ENCODE peak calls at places on chromosome 21, in ten cellular contexts. K is tibial nerve, G is transverse colon, W is thyroid gland, F is heart left ventricle, E is gastrocnemius medialis, U is uterus, T is A549, L is HCT116, O is IMR-90. B is an unnamed sample.

GRCh38 chr21:33817663-33818433 is 97.8 kb downstream of the ATP5PO start:
- DNase-seq in U (no peak), E (no peak), W (no peak), K (no peak), F (no peak), O (no peak), T (no peak), L (no peak), G (no peak), B (peak)

GRCh38 chr21:27647401-27647800 is 680.5 kb upstream of the ADAMTS5 start:
- DNase-seq in T (no peak), G (no peak), W (no peak), O (no peak), F (no peak), U (no peak), L (no peak), E (no peak), K (no peak), B (no peak)

GRCh38 chr21:19461481-19462205 is 1058.1 kb upstream of the TMPRSS15 start:
- DNase-seq in G (no peak), K (no peak), F (no peak), T (no peak), L (no peak), O (no peak), U (no peak), W (no peak), E (no peak), B (no peak)

GRCh38 chr21:36661511-36662309 is 37.2 kb upstream of the SIM2 start:
- DNase-seq in G (peak), K (no peak), O (peak), E (no peak), W (peak), F (no peak), T (peak), U (no peak), L (peak), B (no peak)

GRCh38 chr21:25515484-25516405 is 91.5 kb downstream of the MRPL39 start:
- DNase-seq in F (no peak), G (no peak), L (no peak), U (no peak), O (peak), K (no peak), W (no peak), E (no peak), T (no peak), B (no peak)

GRCh38 chr21:28334407-28334806 is 658.3 kb downstream of the LTN1 start:
- DNase-seq in O (no peak), K (no peak), U (no peak), L (no peak), E (no peak), F (no peak), T (no peak), W (peak), G (no peak), B (no peak)

GRCh38 chr21:25963186-25963585 is 207.4 kb downstream of the APP start:
- DNase-seq in G (peak), L (peak), K (no peak), F (no peak), W (no peak), U (no peak), E (no peak), T (peak), O (peak), B (no peak)

GRCh38 chr21:29725025-29725736 is 214.6 kb downstream of the GRIK1 start:
- DNase-seq in U (no peak), K (no peak), F (no peak), G (no peak), T (no peak), O (no peak), W (no peak), E (no peak), L (no peak), B (no peak)

GRCh38 chr21:15667010-15667409 is 62.8 kb upstream of the USP25 start:
- DNase-seq in U (no peak), O (peak), K (no peak), T (peak), W (no peak), E (no peak), G (no peak), F (no peak), L (no peak), B (no peak)

GRCh38 chr21:22657786-22658185 is 1659.6 kb downstream of the NCAM2 start:
- DNase-seq in F (no peak), U (no peak), K (no peak), E (no peak), L (no peak), T (no peak), O (no peak), W (no peak), G (no peak), B (no peak)

GRCh38 chr21:26795866-26796329 is 49.3 kb downstream of the ADAMTS1 start:
- DNase-seq in E (peak), O (peak), F (peak), L (no peak), W (peak), U (peak), K (peak), G (peak), T (peak), B (no peak)

GRCh38 chr21:15531986-15532385 is 197.8 kb upstream of the USP25 start:
- DNase-seq in L (no peak), U (no peak), W (no peak), G (no peak), O (no peak), E (no peak), K (no peak), T (no peak), F (no peak), B (no peak)

GRCh38 chr21:33578214-33578613 is 10.3 kb downstream of the DONSON start:
- DNase-seq in O (peak), E (no peak), G (no peak), T (no peak), F (no peak), K (no peak), W (no peak), U (no peak), L (no peak), B (no peak)

GRCh38 chr21:25891596-25891995 is 156.8 kb downstream of the GABPA start:
- DNase-seq in L (no peak), O (no peak), F (no peak), K (no peak), E (no peak), T (no peak), W (no peak), U (no peak), G (no peak), B (no peak)

GRCh38 chr21:28705616-28706015 is 287.1 kb downstream of the LTN1 start:
- DNase-seq in G (no peak), O (peak), T (no peak), L (no peak), K (no peak), E (no peak), U (no peak), W (no peak), F (no peak), B (no peak)

GRCh38 chr21:14737922-14738321 is 191.8 kb upstream of the SAMSN1 start:
- DNase-seq in T (peak), K (no peak), W (peak), U (no peak), E (no peak), G (peak), O (peak), L (peak), F (peak), B (no peak)

GRCh38 chr21:14757533-14758327 is 211.6 kb upstream of the SAMSN1 start:
- DNase-seq in K (no peak), W (no peak), U (no peak), F (no peak), L (no peak), O (no peak), E (no peak), G (no peak), T (no peak), B (no peak)

GRCh38 chr21:26846036-26846931 is 1.1 kb upstream of the ADAMTS1 start:
- DNase-seq in G (peak), W (peak), K (peak), E (peak), F (peak), U (peak), L (no peak), T (peak), O (peak), B (no peak)

GRCh38 chr21:20519076-20519475 is 479.1 kb upstream of the NCAM2 start:
- DNase-seq in G (no peak), E (no peak), F (no peak), K (no peak), T (no peak), O (no peak), L (no peak), U (no peak), W (no peak), B (no peak)

GRCh38 chr21:46634966-46635323 is 529 bp upstream of the PRMT2 start:
- DNase-seq in L (peak), G (no peak), F (peak), W (peak), T (peak), K (peak), O (peak), U (no peak), E (peak), B (peak)

GRCh38 chr21:28885853-28886177 is 106.9 kb downstream of the LTN1 start:
- DNase-seq in G (no peak), E (peak), T (no peak), W (no peak), F (no peak), K (no peak), L (no peak), U (no peak), O (no peak), B (no peak)

GRCh38 chr21:18499761-18500376 is 96.3 kb upstream of the TMPRSS15 start:
- DNase-seq in T (peak), U (no peak), F (no peak), O (peak), L (peak), E (no peak), G (peak), W (peak), K (peak), B (no peak)

GRCh38 chr21:17527240-17527639 is 14.4 kb downstream of the CXADR start:
- DNase-seq in T (peak), F (no peak), U (no peak), G (no peak), K (no peak), W (no peak), E (no peak), L (no peak), O (peak), B (no peak)

GRCh38 chr21:26148834-26149354 is 21.7 kb downstream of the APP start:
- DNase-seq in O (peak), G (no peak), T (no peak), F (no peak), E (no peak), K (no peak), U (no peak), L (no peak), W (peak), B (no peak)

GRCh38 chr21:14114251-14114650 is 96.5 kb downstream of the LIPI start:
- DNase-seq in F (no peak), O (no peak), K (no peak), U (no peak), T (no peak), L (no peak), E (no peak), G (no peak), W (peak), B (no peak)

GRCh38 chr21:15210235-15210678 is 145.5 kb upstream of the NRIP1 start:
- DNase-seq in O (no peak), K (peak), L (no peak), F (no peak), G (peak), W (no peak), U (no peak), E (no peak), T (peak), B (no peak)

GRCh38 chr21:17554619-17555472 is 42.0 kb downstream of the CXADR start:
- DNase-seq in L (no peak), U (no peak), W (no peak), E (no peak), T (peak), F (no peak), O (peak), K (no peak), G (no peak), B (no peak)

GRCh38 chr21:33642896-33643657 is 776 bp downstream of the ITSN1 start:
- DNase-seq in U (peak), G (peak), L (no peak), W (peak), F (peak), T (peak), K (no peak), O (peak), E (no peak), B (no peak)

GRCh38 chr21:21159253-21159899 is 161.2 kb downstream of the NCAM2 start:
- DNase-seq in U (no peak), W (no peak), L (no peak), T (no peak), G (no peak), E (no peak), O (peak), F (no peak), K (no peak), B (no peak)

GRCh38 chr21:15122241-15122640 is 57.4 kb upstream of the NRIP1 start:
- DNase-seq in K (no peak), F (no peak), T (peak), W (no peak), G (no peak), L (no peak), O (no peak), U (no peak), E (peak), B (no peak)

GRCh38 chr21:29887313-29888009 is 52.3 kb downstream of the GRIK1 start:
- DNase-seq in F (no peak), L (no peak), O (no peak), T (no peak), U (no peak), K (no peak), W (no peak), E (no peak), G (no peak), B (no peak)

GRCh38 chr21:26007911-26008579 is 162.5 kb downstream of the APP start:
- DNase-seq in G (no peak), W (no peak), K (no peak), F (no peak), E (no peak), T (no peak), L (no peak), O (peak), U (no peak), B (no peak)

DNA sequence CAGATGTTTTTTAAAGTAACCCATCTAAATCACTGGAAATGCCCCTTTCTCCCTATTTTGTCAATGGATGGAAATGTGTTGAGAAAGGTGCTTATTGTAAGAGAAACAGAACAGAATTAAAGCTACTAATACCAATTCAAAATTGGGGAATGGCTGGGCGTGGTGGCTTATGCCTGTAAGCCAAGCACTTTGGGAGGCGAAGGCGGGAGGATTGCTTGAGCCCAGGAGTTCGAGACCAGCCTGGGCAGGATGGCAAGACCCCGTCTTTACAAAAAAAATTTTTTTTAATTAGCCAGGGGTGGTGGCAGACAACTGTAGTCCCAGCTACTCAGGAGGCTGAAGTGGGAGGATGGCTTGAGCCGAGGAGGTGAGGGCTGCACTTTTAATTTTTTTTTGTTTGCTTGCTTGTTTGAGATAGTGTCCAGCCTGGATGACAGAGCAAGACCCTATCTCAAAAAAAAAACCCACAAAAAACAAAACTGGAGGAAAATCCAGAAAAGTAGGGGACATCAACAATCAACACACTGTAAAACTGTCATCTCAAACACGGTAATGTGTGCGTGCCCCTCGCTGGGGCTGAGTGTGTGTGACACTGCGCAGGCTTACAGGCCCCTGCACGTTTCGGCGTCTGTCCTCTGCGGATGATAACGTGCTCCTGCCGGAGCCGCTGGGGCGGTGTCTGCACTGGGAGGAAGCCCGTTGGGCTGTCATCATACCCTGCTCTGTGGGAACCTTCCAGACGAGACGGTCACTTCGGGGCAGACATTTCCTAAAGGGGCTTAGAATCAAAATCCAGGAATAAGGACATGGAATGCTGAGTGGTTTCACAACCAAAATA is 11.6 kb upstream of the POFUT2 start:
- DNase-seq in G (no peak), T (no peak), K (peak), F (peak), W (no peak), L (no peak), E (no peak), O (no peak), U (peak), B (no peak)
- TF ChIP-seq POLR2A in G (no peak), T (no peak), K (no peak), F (no peak), W (no peak), L (no peak), E (no peak), O (no peak), U (no peak), B (no peak)

GRCh38 chr21:41711416-41712023 is 55.3 kb downstream of the RIPK4 start:
- DNase-seq in T (no peak), E (no peak), G (peak), L (no peak), U (no peak), O (no peak), W (no peak), F (no peak), K (no peak), B (no peak)
- TF ChIP-seq POLR2A in T (no peak), E (no peak), G (no peak), L (no peak), U (no peak), O (no peak), W (no peak), F (no peak), K (no peak), B (no peak)

GRCh38 chr21:44814498-44815023 is 3.3 kb downstream of the SUMO3 start:
- DNase-seq in U (no peak), L (no peak), K (no peak), G (no peak), F (no peak), W (no peak), T (no peak), O (no peak), E (no peak), B (no peak)

GRCh38 chr21:44815852-44816628 is 1.8 kb downstream of the SUMO3 start:
- DNase-seq in G (no peak), E (no peak), O (no peak), T (no peak), U (no peak), L (no peak), W (peak), F (no peak), K (no peak), B (no peak)

GRCh38 chr21:44816761-44817505 is 929 bp downstream of the SUMO3 start:
- DNase-seq in T (no peak), G (no peak), O (no peak), F (no peak), W (no peak), E (no peak), U (peak), K (no peak), L (no peak), B (no peak)

GRCh38 chr21:44813727-44814126 is 4.1 kb downstream of the SUMO3 start:
- DNase-seq in G (no peak), F (no peak), E (no peak), T (no peak), L (no peak), O (no peak), U (no peak), W (no peak), K (no peak), B (no peak)

GRCh38 chr21:44815225-44815624 is 2.6 kb downstream of the SUMO3 start:
- DNase-seq in E (no peak), O (no peak), T (no peak), L (no peak), G (no peak), W (no peak), U (no peak), K (no peak), F (no peak), B (no peak)
- TF ChIP-seq POLR2A in E (no peak), O (no peak), T (no peak), L (no peak), G (no peak), W (no peak), U (no peak), K (no peak), F (no peak), B (no peak)

GRCh38 chr21:39317134-39318090 is 4.0 kb upstream of the BRWD1 start:
- DNase-seq in K (no peak), L (no peak), W (no peak), T (no peak), U (no peak), F (no peak), G (no peak), O (no peak), E (no peak), B (no peak)
- TF ChIP-seq POLR2A in K (no peak), L (no peak), W (no peak), T (no peak), U (no peak), F (no peak), G (no peak), O (no peak), E (no peak), B (no peak)

DNA sequence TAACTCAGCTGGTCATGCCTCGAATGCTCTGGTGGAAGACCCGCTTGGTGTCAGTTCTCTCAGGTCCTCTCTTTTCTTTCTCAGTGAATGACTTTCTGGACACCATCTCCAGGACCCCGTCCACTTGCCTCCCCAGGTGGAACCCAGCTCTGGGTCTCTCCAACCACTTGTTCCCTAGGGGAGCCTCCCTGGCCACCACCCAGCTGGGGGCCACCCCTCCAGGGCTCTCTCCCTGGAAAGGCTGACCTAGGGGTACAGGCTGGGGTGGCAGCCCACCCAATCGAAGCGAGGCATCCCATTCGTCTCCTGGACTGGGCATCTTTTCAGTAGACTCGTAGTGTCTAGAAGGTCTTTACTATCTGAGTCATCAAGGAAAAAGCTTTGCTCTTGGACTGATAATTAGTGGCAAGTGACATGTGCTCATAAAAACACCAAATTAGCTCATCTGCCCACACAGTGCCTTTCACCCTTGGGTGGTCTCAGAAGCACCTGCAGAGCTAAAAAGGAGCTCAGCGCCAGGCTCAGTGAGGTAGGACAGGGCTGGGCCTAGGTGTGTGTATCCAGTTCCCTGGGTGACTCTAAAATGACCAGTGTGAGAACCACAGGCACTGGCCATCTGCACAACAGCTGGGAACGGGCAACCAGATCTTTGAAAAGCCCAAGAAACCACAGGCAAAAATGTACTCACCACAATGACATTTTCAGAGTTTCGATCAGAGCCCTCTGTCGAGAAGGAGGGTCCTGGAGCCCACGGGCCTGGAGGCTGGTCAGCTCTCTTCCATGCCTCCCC is 2.4 kb upstream of the PDXK start:
- DNase-seq in O (peak), E (no peak), K (no peak), G (peak), L (no peak), U (no peak), T (no peak), F (no peak), W (peak), B (no peak)
- TF ChIP-seq POLR2A in O (no peak), E (no peak), K (no peak), G (no peak), L (no peak), U (no peak), T (no peak), F (no peak), W (no peak), B (no peak)

GRCh38 chr21:45363921-45364463 is 41.0 kb upstream of the COL18A1 start:
- DNase-seq in O (peak), E (peak), G (peak), W (peak), U (peak), F (peak), T (peak), K (peak), L (peak), B (peak)
- TF ChIP-seq POLR2A in O (peak), E (peak), G (no peak), W (peak), U (peak), F (peak), T (no peak), K (peak), L (no peak), B (no peak)